ENCODE peak calls at places on chromosomes 1 and 21, in six cellular contexts. One of them, this sample, is unnamed.

GRCh38 chr1:215022723-215023122 is 59.8 kb upstream of the KCNK2 start:
- DNase-seq in MM.1S: no peak
- DNase-seq in cardiac muscle cell: no peak
- DNase-seq in body of pancreas: no peak
- DNase-seq in fibroblast of lung: peak
- DNase-seq in endodermal cell: no peak
- DNase-seq in this sample: no peak

GRCh38 chr1:87410771-87411170 is 82.1 kb downstream of the LMO4 start:
- DNase-seq in MM.1S: peak
- DNase-seq in fibroblast of lung: peak
- DNase-seq in body of pancreas: no peak
- DNase-seq in endodermal cell: no peak
- DNase-seq in cardiac muscle cell: no peak
- DNase-seq in this sample: no peak

GRCh38 chr1:19606817-19607706 is 37.0 kb upstream of the NBL1 start:
- DNase-seq in endodermal cell: no peak
- DNase-seq in body of pancreas: no peak
- DNase-seq in cardiac muscle cell: no peak
- DNase-seq in fibroblast of lung: peak
- DNase-seq in MM.1S: no peak
- DNase-seq in this sample: no peak

GRCh38 chr21:30138483-30138882 is 28.1 kb downstream of the CLDN17 start:
- DNase-seq in endodermal cell: no peak
- DNase-seq in MM.1S: no peak
- DNase-seq in body of pancreas: no peak
- DNase-seq in cardiac muscle cell: no peak
- DNase-seq in fibroblast of lung: no peak
- DNase-seq in this sample: no peak

GRCh38 chr1:53305650-53306049 is 22.2 kb downstream of the LRP8 start:
- DNase-seq in fibroblast of lung: no peak
- DNase-seq in MM.1S: no peak
- DNase-seq in endodermal cell: no peak
- DNase-seq in cardiac muscle cell: no peak
- DNase-seq in body of pancreas: peak
- DNase-seq in this sample: no peak

GRCh38 chr21:45320991-45321656 is 33.4 kb upstream of the POFUT2 start:
- DNase-seq in MM.1S: no peak
- DNase-seq in fibroblast of lung: no peak
- DNase-seq in cardiac muscle cell: no peak
- DNase-seq in endodermal cell: no peak
- DNase-seq in body of pancreas: no peak
- DNase-seq in this sample: no peak

GRCh38 chr1:240524356-240525071 is 87.4 kb downstream of the GREM2 start:
- DNase-seq in fibroblast of lung: no peak
- DNase-seq in body of pancreas: no peak
- DNase-seq in MM.1S: no peak
- DNase-seq in cardiac muscle cell: peak
- DNase-seq in endodermal cell: no peak
- DNase-seq in this sample: no peak

GRCh38 chr1:60149254-60149653 is 75.7 kb upstream of the C1orf87 start:
- DNase-seq in body of pancreas: peak
- DNase-seq in MM.1S: no peak
- DNase-seq in cardiac muscle cell: peak
- DNase-seq in fibroblast of lung: no peak
- DNase-seq in endodermal cell: peak
- DNase-seq in this sample: no peak

GRCh38 chr1:61585714-61586113 is 139.2 kb downstream of the TM2D1 start:
- DNase-seq in endodermal cell: no peak
- DNase-seq in body of pancreas: no peak
- DNase-seq in MM.1S: no peak
- DNase-seq in cardiac muscle cell: no peak
- DNase-seq in fibroblast of lung: no peak
- DNase-seq in this sample: peak

GRCh38 chr1:89832481-89833127 is 11.8 kb downstream of the LRRC8D start:
- DNase-seq in cardiac muscle cell: no peak
- DNase-seq in MM.1S: no peak
- DNase-seq in endodermal cell: no peak
- DNase-seq in fibroblast of lung: no peak
- DNase-seq in body of pancreas: no peak
- DNase-seq in this sample: no peak

GRCh38 chr1:50371749-50372148 is 51.5 kb downstream of the DMRTA2 start:
- DNase-seq in body of pancreas: no peak
- DNase-seq in cardiac muscle cell: no peak
- DNase-seq in endodermal cell: no peak
- DNase-seq in fibroblast of lung: no peak
- DNase-seq in MM.1S: no peak
- DNase-seq in this sample: no peak

GRCh38 chr1:32180186-32181060 is 948 bp downstream of the TXLNA start:
- DNase-seq in cardiac muscle cell: peak
- DNase-seq in fibroblast of lung: peak
- DNase-seq in MM.1S: peak
- DNase-seq in body of pancreas: peak
- DNase-seq in endodermal cell: peak
- DNase-seq in this sample: no peak

GRCh38 chr1:185585770-185586169 is 148.4 kb upstream of the HMCN1 start:
- DNase-seq in fibroblast of lung: no peak
- DNase-seq in cardiac muscle cell: no peak
- DNase-seq in MM.1S: no peak
- DNase-seq in endodermal cell: peak
- DNase-seq in body of pancreas: no peak
- DNase-seq in this sample: no peak

GRCh38 chr1:1087351-1088035 is 13.4 kb upstream of the RNF223 start:
- DNase-seq in endodermal cell: no peak
- DNase-seq in cardiac muscle cell: no peak
- DNase-seq in MM.1S: no peak
- DNase-seq in fibroblast of lung: no peak
- DNase-seq in body of pancreas: no peak
- DNase-seq in this sample: no peak

GRCh38 chr1:119470377-119470776 is 36.6 kb upstream of the HSD3B1 start:
- DNase-seq in endodermal cell: no peak
- DNase-seq in cardiac muscle cell: no peak
- DNase-seq in body of pancreas: no peak
- DNase-seq in MM.1S: no peak
- DNase-seq in fibroblast of lung: no peak
- DNase-seq in this sample: no peak

GRCh38 chr1:151825204-151825603 is 6.4 kb downstream of the RORC start:
- DNase-seq in body of pancreas: no peak
- DNase-seq in fibroblast of lung: no peak
- DNase-seq in cardiac muscle cell: no peak
- DNase-seq in MM.1S: no peak
- DNase-seq in endodermal cell: no peak
- DNase-seq in this sample: no peak

GRCh38 chr1:218494000-218494399 is 148.9 kb downstream of the TGFB2 start:
- DNase-seq in endodermal cell: no peak
- DNase-seq in body of pancreas: no peak
- DNase-seq in MM.1S: no peak
- DNase-seq in fibroblast of lung: no peak
- DNase-seq in cardiac muscle cell: no peak
- DNase-seq in this sample: no peak

GRCh38 chr1:236280438-236281285 is 1.1 kb downstream of the ERO1B start:
- DNase-seq in body of pancreas: no peak
- DNase-seq in endodermal cell: peak
- DNase-seq in fibroblast of lung: no peak
- DNase-seq in MM.1S: peak
- DNase-seq in cardiac muscle cell: no peak
- DNase-seq in this sample: no peak

GRCh38 chr1:52186449-52186848 is 44.6 kb downstream of the ZFYVE9 start:
- DNase-seq in cardiac muscle cell: no peak
- DNase-seq in MM.1S: no peak
- DNase-seq in fibroblast of lung: peak
- DNase-seq in body of pancreas: no peak
- DNase-seq in endodermal cell: no peak
- DNase-seq in this sample: no peak

GRCh38 chr1:3659093-3659492 is 6.8 kb downstream of the TP73 start:
- DNase-seq in cardiac muscle cell: no peak
- DNase-seq in endodermal cell: no peak
- DNase-seq in MM.1S: no peak
- DNase-seq in body of pancreas: no peak
- DNase-seq in fibroblast of lung: no peak
- DNase-seq in this sample: no peak

GRCh38 chr1:3658231-3658615 is 5.9 kb downstream of the TP73 start:
- DNase-seq in MM.1S: no peak
- DNase-seq in fibroblast of lung: no peak
- DNase-seq in endodermal cell: no peak
- DNase-seq in body of pancreas: no peak
- DNase-seq in cardiac muscle cell: no peak
- DNase-seq in this sample: no peak

GRCh38 chr1:3662080-3662671 is 9.9 kb downstream of the TP73 start:
- DNase-seq in MM.1S: no peak
- DNase-seq in endodermal cell: no peak
- DNase-seq in cardiac muscle cell: no peak
- DNase-seq in body of pancreas: no peak
- DNase-seq in fibroblast of lung: no peak
- DNase-seq in this sample: no peak

GRCh38 chr1:3661631-3662030 is 9.3 kb downstream of the TP73 start:
- DNase-seq in fibroblast of lung: no peak
- DNase-seq in MM.1S: no peak
- DNase-seq in cardiac muscle cell: no peak
- DNase-seq in endodermal cell: no peak
- DNase-seq in body of pancreas: no peak
- DNase-seq in this sample: no peak

DNA sequence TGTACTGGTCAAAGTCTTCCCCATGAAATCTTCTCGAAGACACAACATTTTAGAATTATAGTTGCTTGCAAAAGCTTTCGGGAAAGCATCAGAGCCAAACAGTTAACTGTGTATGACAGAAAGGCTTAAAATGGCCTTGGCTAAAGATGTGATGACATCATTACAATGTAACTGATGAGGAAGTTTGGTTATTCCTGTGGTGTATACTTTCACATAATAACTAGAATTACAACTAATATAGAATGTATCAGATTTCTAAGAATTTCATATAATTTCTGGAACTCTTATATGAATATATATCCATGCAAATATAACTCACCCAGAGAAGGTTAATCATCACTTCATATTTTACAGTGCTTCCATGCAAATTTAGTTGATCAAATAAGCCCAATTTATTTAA is 8.4 kb downstream of the TP73 start:
- DNase-seq in cardiac muscle cell: no peak
- DNase-seq in body of pancreas: no peak
- DNase-seq in fibroblast of lung: no peak
- DNase-seq in MM.1S: no peak
- DNase-seq in endodermal cell: no peak
- DNase-seq in this sample: no peak
- H3K27ac ChIP-seq in cardiac muscle cell: no peak
- H3K27ac ChIP-seq in body of pancreas: no peak
- H3K27ac ChIP-seq in fibroblast of lung: no peak
- H3K27ac ChIP-seq in MM.1S: no peak
- H3K27ac ChIP-seq in endodermal cell: no peak
- H3K27ac ChIP-seq in this sample: no peak

GRCh38 chr1:92933459-92933858 is 27.8 kb downstream of the DIPK1A start:
- DNase-seq in body of pancreas: no peak
- DNase-seq in endodermal cell: no peak
- DNase-seq in cardiac muscle cell: no peak
- DNase-seq in fibroblast of lung: no peak
- DNase-seq in MM.1S: no peak
- DNase-seq in this sample: no peak

GRCh38 chr1:92936865-92937264 is 24.4 kb downstream of the DIPK1A start:
- DNase-seq in body of pancreas: no peak
- DNase-seq in endodermal cell: no peak
- DNase-seq in fibroblast of lung: no peak
- DNase-seq in MM.1S: no peak
- DNase-seq in cardiac muscle cell: no peak
- DNase-seq in this sample: no peak

GRCh38 chr1:92937731-92938130 is 23.5 kb downstream of the DIPK1A start:
- DNase-seq in MM.1S: no peak
- DNase-seq in body of pancreas: no peak
- DNase-seq in endodermal cell: no peak
- DNase-seq in cardiac muscle cell: no peak
- DNase-seq in fibroblast of lung: no peak
- DNase-seq in this sample: no peak

GRCh38 chr1:92931691-92932090 is 29.6 kb downstream of the DIPK1A start:
- DNase-seq in MM.1S: no peak
- DNase-seq in endodermal cell: no peak
- DNase-seq in fibroblast of lung: no peak
- DNase-seq in cardiac muscle cell: no peak
- DNase-seq in body of pancreas: no peak
- DNase-seq in this sample: no peak

GRCh38 chr1:92934395-92935378 is 26.6 kb downstream of the DIPK1A start:
- DNase-seq in fibroblast of lung: peak
- DNase-seq in cardiac muscle cell: no peak
- DNase-seq in body of pancreas: peak
- DNase-seq in endodermal cell: no peak
- DNase-seq in MM.1S: peak
- DNase-seq in this sample: peak
- H3K27ac ChIP-seq in fibroblast of lung: no peak
- H3K27ac ChIP-seq in cardiac muscle cell: peak
- H3K27ac ChIP-seq in body of pancreas: no peak
- H3K27ac ChIP-seq in endodermal cell: no peak
- H3K27ac ChIP-seq in MM.1S: peak
- H3K27ac ChIP-seq in this sample: peak

GRCh38 chr1:161200992-161201827 is 957 bp upstream of the NDUFS2 start:
- DNase-seq in cardiac muscle cell: no peak
- DNase-seq in MM.1S: no peak
- DNase-seq in body of pancreas: peak
- DNase-seq in fibroblast of lung: peak
- DNase-seq in endodermal cell: peak
- DNase-seq in this sample: no peak

GRCh38 chr1:161201828-161202712 is at the start of gene NDUFS2:
- DNase-seq in endodermal cell: peak
- DNase-seq in body of pancreas: peak
- DNase-seq in MM.1S: peak
- DNase-seq in cardiac muscle cell: peak
- DNase-seq in fibroblast of lung: peak
- DNase-seq in this sample: peak

GRCh38 chr1:161206411-161207140 is 4.4 kb downstream of the NDUFS2 start:
- DNase-seq in fibroblast of lung: peak
- DNase-seq in cardiac muscle cell: no peak
- DNase-seq in endodermal cell: no peak
- DNase-seq in body of pancreas: no peak
- DNase-seq in MM.1S: no peak
- DNase-seq in this sample: no peak

GRCh38 chr1:161209790-161210409 is 5.2 kb upstream of the FCER1G start:
- DNase-seq in cardiac muscle cell: peak
- DNase-seq in endodermal cell: peak
- DNase-seq in MM.1S: peak
- DNase-seq in body of pancreas: peak
- DNase-seq in fibroblast of lung: peak
- DNase-seq in this sample: no peak

DNA sequence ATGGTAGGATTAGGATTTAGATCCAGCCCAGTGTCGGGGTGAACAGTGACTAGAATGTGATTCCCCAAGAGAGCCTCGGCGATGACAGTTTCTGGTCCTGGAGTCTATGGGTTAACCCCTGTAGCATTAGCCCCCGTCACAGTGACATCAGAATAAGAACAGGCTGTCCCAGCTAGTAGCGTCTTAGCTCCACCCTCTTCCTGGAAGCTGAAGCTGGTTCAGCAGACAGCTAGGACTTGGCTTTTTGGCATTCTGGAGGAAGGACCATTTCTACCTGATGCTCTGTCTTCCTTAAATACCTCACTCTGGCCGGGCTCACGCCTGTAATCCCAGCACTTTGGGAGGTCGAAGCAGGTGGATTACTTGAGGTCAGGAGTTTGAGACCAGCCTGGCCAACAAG is 5.0 kb downstream of the NDUFS2 start:
- DNase-seq in endodermal cell: no peak
- DNase-seq in body of pancreas: peak
- DNase-seq in fibroblast of lung: peak
- DNase-seq in cardiac muscle cell: no peak
- DNase-seq in MM.1S: no peak
- DNase-seq in this sample: no peak
- H3K27ac ChIP-seq in endodermal cell: no peak
- H3K27ac ChIP-seq in body of pancreas: peak
- H3K27ac ChIP-seq in fibroblast of lung: peak
- H3K27ac ChIP-seq in cardiac muscle cell: no peak
- H3K27ac ChIP-seq in MM.1S: no peak
- H3K27ac ChIP-seq in this sample: no peak

GRCh38 chr1:37471345-37472231 is 2.8 kb upstream of the ZC3H12A start:
- DNase-seq in MM.1S: no peak
- DNase-seq in fibroblast of lung: peak
- DNase-seq in cardiac muscle cell: peak
- DNase-seq in endodermal cell: peak
- DNase-seq in body of pancreas: peak
- DNase-seq in this sample: no peak
- H3K27ac ChIP-seq in MM.1S: no peak
- H3K27ac ChIP-seq in fibroblast of lung: peak
- H3K27ac ChIP-seq in cardiac muscle cell: no peak
- H3K27ac ChIP-seq in endodermal cell: peak
- H3K27ac ChIP-seq in body of pancreas: peak
- H3K27ac ChIP-seq in this sample: no peak

This sample was measured in SK-N-MC.